ENCODE peak calls at places on chromosomes 12 and 14, in nine cellular contexts. One of them, this sample, is unnamed.

GRCh38 chr14:25884657-25885056 is 713.2 kb downstream of the NOVA1 start:
- DNase-seq in body of pancreas: no peak
- DNase-seq in left lung: no peak
- DNase-seq in Peyer's patch: no peak
- DNase-seq in lower lobe of right lung: no peak
- DNase-seq in HCT116: no peak
- DNase-seq in CD8-positive, alpha-beta T cell: no peak
- DNase-seq in psoas muscle: no peak
- DNase-seq in mesenchymal stem cell: no peak
- DNase-seq in this sample: no peak

GRCh38 chr14:34065690-34066391 is 115.0 kb upstream of the EGLN3 start:
- DNase-seq in body of pancreas: no peak
- DNase-seq in left lung: no peak
- DNase-seq in Peyer's patch: no peak
- DNase-seq in lower lobe of right lung: no peak
- DNase-seq in HCT116: no peak
- DNase-seq in CD8-positive, alpha-beta T cell: no peak
- DNase-seq in psoas muscle: no peak
- DNase-seq in mesenchymal stem cell: no peak
- DNase-seq in this sample: no peak

GRCh38 chr12:63138484-63138883 is 12.5 kb downstream of the AVPR1A start:
- DNase-seq in body of pancreas: no peak
- DNase-seq in left lung: no peak
- DNase-seq in Peyer's patch: no peak
- DNase-seq in lower lobe of right lung: no peak
- DNase-seq in HCT116: no peak
- DNase-seq in CD8-positive, alpha-beta T cell: no peak
- DNase-seq in psoas muscle: no peak
- DNase-seq in mesenchymal stem cell: no peak
- DNase-seq in this sample: no peak

GRCh38 chr12:97148941-97149559 is 242.0 kb downstream of the NEDD1 start:
- DNase-seq in body of pancreas: peak
- DNase-seq in left lung: peak
- DNase-seq in Peyer's patch: peak
- DNase-seq in lower lobe of right lung: peak
- DNase-seq in HCT116: peak
- DNase-seq in CD8-positive, alpha-beta T cell: peak
- DNase-seq in psoas muscle: peak
- DNase-seq in mesenchymal stem cell: peak
- DNase-seq in this sample: peak

GRCh38 chr12:103241184-103241583 is 254.6 kb downstream of the C12orf42 start:
- DNase-seq in body of pancreas: no peak
- DNase-seq in left lung: no peak
- DNase-seq in Peyer's patch: no peak
- DNase-seq in lower lobe of right lung: peak
- DNase-seq in HCT116: no peak
- DNase-seq in CD8-positive, alpha-beta T cell: no peak
- DNase-seq in psoas muscle: no peak
- DNase-seq in mesenchymal stem cell: no peak
- DNase-seq in this sample: no peak

GRCh38 chr12:20212658-20213387 is 155.5 kb upstream of the PDE3A start:
- DNase-seq in body of pancreas: peak
- DNase-seq in left lung: no peak
- DNase-seq in Peyer's patch: peak
- DNase-seq in lower lobe of right lung: peak
- DNase-seq in HCT116: peak
- DNase-seq in CD8-positive, alpha-beta T cell: no peak
- DNase-seq in psoas muscle: peak
- DNase-seq in mesenchymal stem cell: peak
- DNase-seq in this sample: no peak

GRCh38 chr14:100295376-100296105 is 10.7 kb downstream of the SLC25A29 start:
- DNase-seq in body of pancreas: no peak
- DNase-seq in left lung: peak
- DNase-seq in Peyer's patch: no peak
- DNase-seq in lower lobe of right lung: no peak
- DNase-seq in HCT116: no peak
- DNase-seq in CD8-positive, alpha-beta T cell: no peak
- DNase-seq in psoas muscle: no peak
- DNase-seq in mesenchymal stem cell: no peak
- DNase-seq in this sample: no peak

GRCh38 chr12:125228519-125229260 is 163.5 kb downstream of the AACS start:
- DNase-seq in body of pancreas: no peak
- DNase-seq in left lung: no peak
- DNase-seq in Peyer's patch: no peak
- DNase-seq in lower lobe of right lung: no peak
- DNase-seq in HCT116: no peak
- DNase-seq in CD8-positive, alpha-beta T cell: no peak
- DNase-seq in psoas muscle: no peak
- DNase-seq in mesenchymal stem cell: no peak
- DNase-seq in this sample: no peak

GRCh38 chr14:49959822-49960408 is 67.0 kb downstream of the ARF6 start:
- DNase-seq in body of pancreas: no peak
- DNase-seq in left lung: no peak
- DNase-seq in Peyer's patch: peak
- DNase-seq in lower lobe of right lung: no peak
- DNase-seq in HCT116: no peak
- DNase-seq in CD8-positive, alpha-beta T cell: no peak
- DNase-seq in psoas muscle: no peak
- DNase-seq in mesenchymal stem cell: no peak
- DNase-seq in this sample: no peak

GRCh38 chr12:92583910-92584309 is 118.9 kb upstream of the PLEKHG7 start:
- DNase-seq in body of pancreas: no peak
- DNase-seq in left lung: no peak
- DNase-seq in Peyer's patch: no peak
- DNase-seq in lower lobe of right lung: no peak
- DNase-seq in HCT116: no peak
- DNase-seq in CD8-positive, alpha-beta T cell: no peak
- DNase-seq in psoas muscle: no peak
- DNase-seq in mesenchymal stem cell: no peak
- DNase-seq in this sample: no peak

GRCh38 chr14:46344327-46344937 is 307.1 kb downstream of the RPL10L start:
- DNase-seq in body of pancreas: no peak
- DNase-seq in left lung: no peak
- DNase-seq in Peyer's patch: no peak
- DNase-seq in lower lobe of right lung: no peak
- DNase-seq in HCT116: peak
- DNase-seq in CD8-positive, alpha-beta T cell: no peak
- DNase-seq in psoas muscle: no peak
- DNase-seq in mesenchymal stem cell: peak
- DNase-seq in this sample: no peak

GRCh38 chr12:41932470-41932991 is 212.1 kb downstream of the GXYLT1 start:
- DNase-seq in body of pancreas: peak
- DNase-seq in left lung: peak
- DNase-seq in Peyer's patch: peak
- DNase-seq in lower lobe of right lung: peak
- DNase-seq in HCT116: no peak
- DNase-seq in CD8-positive, alpha-beta T cell: no peak
- DNase-seq in psoas muscle: peak
- DNase-seq in mesenchymal stem cell: peak
- DNase-seq in this sample: no peak

DNA sequence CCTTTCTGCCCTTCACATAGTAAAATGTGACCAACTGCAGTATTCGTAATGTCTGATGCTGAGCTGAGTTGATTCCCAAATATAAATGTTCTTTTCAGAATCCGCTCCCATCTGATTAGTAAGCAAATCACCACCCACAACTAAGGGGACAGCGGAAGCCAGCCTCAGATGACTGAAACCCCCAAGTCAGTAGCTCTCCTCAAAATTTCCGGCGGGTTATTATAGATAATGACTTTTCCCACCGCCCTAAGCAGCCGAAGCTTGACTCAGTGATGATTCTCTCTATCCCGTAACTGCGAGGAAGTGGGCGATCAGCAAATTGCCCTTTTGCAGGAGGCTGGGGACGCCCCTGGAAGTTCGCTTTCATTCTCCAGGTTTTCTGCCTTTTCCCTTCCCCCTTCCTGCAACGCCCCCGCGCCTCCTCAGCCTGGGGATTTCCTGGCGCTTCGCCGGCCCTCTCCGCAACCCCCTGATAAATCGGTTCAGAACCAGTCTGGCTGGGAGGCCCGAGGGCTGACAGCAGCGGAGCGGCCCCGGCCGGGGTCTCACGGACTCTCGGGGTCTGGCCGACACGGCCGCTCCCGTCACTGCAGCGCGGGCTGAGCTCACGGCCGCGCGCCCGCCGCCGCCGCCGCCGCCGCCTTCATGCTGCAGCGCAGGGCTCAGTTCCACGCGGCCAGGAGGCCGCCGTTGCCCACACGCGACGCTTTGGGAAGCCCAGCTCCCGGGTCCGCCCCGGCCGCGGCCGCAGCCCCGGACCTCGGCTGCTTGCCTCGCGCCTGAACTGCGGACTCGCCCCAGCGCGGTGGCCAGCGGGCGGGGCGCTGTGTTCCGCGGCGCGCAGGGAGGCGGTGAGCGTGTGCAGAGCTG is at the start of gene LRFN5:
- DNase-seq in body of pancreas: no peak
- DNase-seq in left lung: peak
- DNase-seq in Peyer's patch: no peak
- DNase-seq in lower lobe of right lung: no peak
- DNase-seq in HCT116: no peak
- DNase-seq in CD8-positive, alpha-beta T cell: no peak
- DNase-seq in psoas muscle: peak
- DNase-seq in mesenchymal stem cell: peak
- DNase-seq in this sample: no peak
- H3K4me3 ChIP-seq in body of pancreas: no peak
- H3K4me3 ChIP-seq in left lung: peak
- H3K4me3 ChIP-seq in Peyer's patch: peak
- H3K4me3 ChIP-seq in lower lobe of right lung: peak
- H3K4me3 ChIP-seq in HCT116: no peak
- H3K4me3 ChIP-seq in CD8-positive, alpha-beta T cell: peak
- H3K4me3 ChIP-seq in psoas muscle: peak
- H3K4me3 ChIP-seq in mesenchymal stem cell: peak
- H3K4me3 ChIP-seq in this sample: no peak

DNA sequence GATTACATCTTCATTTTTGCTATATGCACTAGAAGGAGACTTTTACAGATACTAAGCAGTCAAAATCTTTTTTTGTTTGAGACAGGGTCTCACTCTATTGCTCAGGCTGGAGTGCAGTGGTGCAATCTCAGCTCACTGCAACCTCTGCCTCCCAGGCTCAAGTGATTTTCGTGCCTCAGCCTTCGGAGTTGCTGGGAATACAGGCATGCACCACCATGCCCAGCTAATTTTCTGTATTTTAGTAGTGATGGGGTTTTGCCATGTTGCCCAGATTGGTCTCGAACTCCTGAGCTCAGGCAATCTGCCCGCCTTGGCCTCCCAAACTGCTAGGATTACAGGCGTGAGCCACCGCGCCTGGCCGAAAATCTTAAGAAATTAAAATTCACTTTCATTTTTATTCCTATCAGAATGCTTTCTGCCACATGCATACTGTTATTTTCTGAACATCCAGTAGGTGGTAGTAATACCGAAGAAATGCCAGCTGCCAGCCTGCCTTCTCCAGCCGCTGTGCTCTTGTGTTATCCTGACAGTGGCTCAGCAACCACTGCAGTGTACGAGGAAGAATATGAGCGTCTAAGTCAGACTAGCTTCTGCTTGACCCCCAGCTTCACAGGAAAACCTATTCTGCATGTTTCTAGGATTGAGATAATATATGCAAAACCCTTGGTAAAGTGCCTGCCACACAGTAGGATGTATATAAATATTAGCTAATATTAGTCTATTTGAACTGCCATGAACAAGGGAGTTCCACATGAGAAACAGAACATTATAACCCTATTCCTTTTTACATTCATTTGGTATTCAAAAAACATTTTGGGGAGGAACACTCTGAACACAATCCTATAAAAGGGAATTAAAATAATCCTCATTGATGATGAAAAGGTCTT is 54.2 kb downstream of the RPAP3 start:
- DNase-seq in body of pancreas: peak
- DNase-seq in left lung: no peak
- DNase-seq in Peyer's patch: peak
- DNase-seq in lower lobe of right lung: peak
- DNase-seq in HCT116: peak
- DNase-seq in CD8-positive, alpha-beta T cell: peak
- DNase-seq in psoas muscle: peak
- DNase-seq in mesenchymal stem cell: peak
- DNase-seq in this sample: peak
- H3K27ac ChIP-seq in body of pancreas: no peak
- H3K27ac ChIP-seq in left lung: peak
- H3K27ac ChIP-seq in Peyer's patch: no peak
- H3K27ac ChIP-seq in lower lobe of right lung: peak
- H3K27ac ChIP-seq in HCT116: no peak
- H3K27ac ChIP-seq in CD8-positive, alpha-beta T cell: no peak
- H3K27ac ChIP-seq in psoas muscle: no peak
- H3K27ac ChIP-seq in mesenchymal stem cell: no peak
- H3K27ac ChIP-seq in this sample: no peak

GRCh38 chr12:122523846-122524718 is 2.7 kb downstream of the RSRC2 start:
- DNase-seq in body of pancreas: no peak
- DNase-seq in left lung: no peak
- DNase-seq in Peyer's patch: no peak
- DNase-seq in lower lobe of right lung: no peak
- DNase-seq in HCT116: no peak
- DNase-seq in CD8-positive, alpha-beta T cell: no peak
- DNase-seq in psoas muscle: no peak
- DNase-seq in mesenchymal stem cell: peak
- DNase-seq in this sample: no peak
- H3K4me3 ChIP-seq in body of pancreas: no peak
- H3K4me3 ChIP-seq in left lung: peak
- H3K4me3 ChIP-seq in Peyer's patch: peak
- H3K4me3 ChIP-seq in lower lobe of right lung: peak
- H3K4me3 ChIP-seq in HCT116: peak
- H3K4me3 ChIP-seq in CD8-positive, alpha-beta T cell: peak
- H3K4me3 ChIP-seq in psoas muscle: peak
- H3K4me3 ChIP-seq in mesenchymal stem cell: no peak
- H3K4me3 ChIP-seq in this sample: peak

GRCh38 chr12:50620050-50620974 is 115.5 kb downstream of the DIP2B start:
- DNase-seq in body of pancreas: no peak
- DNase-seq in left lung: no peak
- DNase-seq in Peyer's patch: no peak
- DNase-seq in lower lobe of right lung: no peak
- DNase-seq in HCT116: no peak
- DNase-seq in CD8-positive, alpha-beta T cell: no peak
- DNase-seq in psoas muscle: no peak
- DNase-seq in mesenchymal stem cell: peak
- DNase-seq in this sample: no peak

GRCh38 chr12:50619610-50619958 is 114.8 kb downstream of the DIP2B start:
- DNase-seq in body of pancreas: no peak
- DNase-seq in left lung: no peak
- DNase-seq in Peyer's patch: no peak
- DNase-seq in lower lobe of right lung: no peak
- DNase-seq in HCT116: no peak
- DNase-seq in CD8-positive, alpha-beta T cell: no peak
- DNase-seq in psoas muscle: no peak
- DNase-seq in mesenchymal stem cell: no peak
- DNase-seq in this sample: no peak

GRCh38 chr12:50620975-50621360 is 116.2 kb downstream of the DIP2B start:
- DNase-seq in body of pancreas: no peak
- DNase-seq in left lung: no peak
- DNase-seq in Peyer's patch: no peak
- DNase-seq in lower lobe of right lung: no peak
- DNase-seq in HCT116: no peak
- DNase-seq in CD8-positive, alpha-beta T cell: no peak
- DNase-seq in psoas muscle: no peak
- DNase-seq in mesenchymal stem cell: no peak
- DNase-seq in this sample: no peak

GRCh38 chr12:50618864-50619609 is 114.3 kb downstream of the DIP2B start:
- DNase-seq in body of pancreas: no peak
- DNase-seq in left lung: no peak
- DNase-seq in Peyer's patch: peak
- DNase-seq in lower lobe of right lung: no peak
- DNase-seq in HCT116: peak
- DNase-seq in CD8-positive, alpha-beta T cell: no peak
- DNase-seq in psoas muscle: no peak
- DNase-seq in mesenchymal stem cell: peak
- DNase-seq in this sample: no peak

GRCh38 chr12:50621435-50622304 is 116.9 kb downstream of the DIP2B start:
- DNase-seq in body of pancreas: no peak
- DNase-seq in left lung: no peak
- DNase-seq in Peyer's patch: peak
- DNase-seq in lower lobe of right lung: no peak
- DNase-seq in HCT116: no peak
- DNase-seq in CD8-positive, alpha-beta T cell: no peak
- DNase-seq in psoas muscle: no peak
- DNase-seq in mesenchymal stem cell: no peak
- DNase-seq in this sample: no peak
- H3K27ac ChIP-seq in body of pancreas: peak
- H3K27ac ChIP-seq in left lung: no peak
- H3K27ac ChIP-seq in Peyer's patch: peak
- H3K27ac ChIP-seq in lower lobe of right lung: no peak
- H3K27ac ChIP-seq in HCT116: no peak
- H3K27ac ChIP-seq in CD8-positive, alpha-beta T cell: no peak
- H3K27ac ChIP-seq in psoas muscle: no peak
- H3K27ac ChIP-seq in mesenchymal stem cell: peak
- H3K27ac ChIP-seq in this sample: no peak